ENCODE peak calls at places on chromosomes 2 and 18, in eight cellular contexts. R is T-helper 9 cell; K is activated CD4-positive, CD25-positive, alpha-beta regulatory T cell treated with anti-CD3 and anti-CD28 coated beads, Interleukin-2, amount 50 U/mL, for 72 hours; C is D341Med; J is activated CD4-positive, alpha-beta T cell treated with anti-CD3 and anti-CD28 coated beads for 36 hours; O is AG20443; Z is stimulated activated CD4-positive, alpha-beta T cell treated with anti-CD3 and anti-CD28 coated beads, Interleukin-1b, Interleukin-23, amount 100 ng/mL, for 48 hours; T is GM19239. S is an unnamed sample.

GRCh38 chr18:57002627-57003026 is 144.3 kb upstream of the BOD1L2 start:
- DNase-seq in R (no peak), K (no peak), C (no peak), J (no peak), O (no peak), Z (no peak), T (no peak), S (peak)

GRCh38 chr18:3002766-3003165 is 10.2 kb downstream of the LPIN2 start:
- DNase-seq in R (no peak), K (no peak), C (no peak), J (no peak), O (no peak), Z (no peak), T (no peak), S (no peak)

GRCh38 chr18:76452357-76452756 is 42.7 kb downstream of the ZNF516 start:
- DNase-seq in R (no peak), K (no peak), C (no peak), J (no peak), O (no peak), Z (no peak), T (no peak), S (no peak)

GRCh38 chr18:37450434-37451133 is 115.0 kb downstream of the CELF4 start:
- DNase-seq in R (no peak), K (no peak), C (no peak), J (no peak), O (no peak), Z (no peak), T (no peak), S (no peak)

GRCh38 chr2:135637456-135638087 is 104.1 kb upstream of the UBXN4 start:
- DNase-seq in R (no peak), K (no peak), C (no peak), J (peak), O (no peak), Z (no peak), T (no peak), S (no peak)

GRCh38 chr2:30903326-30903725 is 96.1 kb upstream of the CAPN13 start:
- DNase-seq in R (no peak), K (no peak), C (no peak), J (no peak), O (no peak), Z (no peak), T (no peak), S (no peak)

GRCh38 chr2:79660552-79660951 is 147.7 kb downstream of the CTNNA2 start:
- DNase-seq in R (no peak), K (no peak), C (no peak), J (no peak), O (no peak), Z (no peak), T (no peak), S (no peak)

GRCh38 chr2:85222792-85223191 is 89.6 kb downstream of the TCF7L1 start:
- DNase-seq in R (no peak), K (no peak), C (no peak), J (no peak), O (no peak), Z (no peak), T (no peak), S (no peak)

GRCh38 chr2:227888289-227888688 is 16.9 kb downstream of the DAW1 start:
- DNase-seq in R (no peak), K (no peak), C (no peak), J (no peak), O (peak), Z (no peak), T (no peak), S (peak)

GRCh38 chr2:65456074-65456473 is 23.7 kb upstream of the SPRED2 start:
- DNase-seq in R (no peak), K (no peak), C (no peak), J (no peak), O (peak), Z (no peak), T (no peak), S (no peak)

GRCh38 chr2:118723394-118723793 is 124.1 kb downstream of the EN1 start:
- DNase-seq in R (no peak), K (no peak), C (no peak), J (no peak), O (peak), Z (no peak), T (no peak), S (no peak)

GRCh38 chr2:11022874-11023273 is 111.1 kb downstream of the KCNF1 start:
- DNase-seq in R (no peak), K (no peak), C (no peak), J (no peak), O (no peak), Z (no peak), T (no peak), S (no peak)

GRCh38 chr2:232581725-232582124 is 31.2 kb downstream of the EIF4E2 start:
- DNase-seq in R (no peak), K (no peak), C (no peak), J (no peak), O (no peak), Z (no peak), T (peak), S (no peak)

GRCh38 chr2:205858781-205859478 is 176.6 kb downstream of the NRP2 start:
- DNase-seq in R (no peak), K (no peak), C (no peak), J (no peak), O (peak), Z (no peak), T (no peak), S (no peak)

GRCh38 chr2:144096531-144096930 is 423.4 kb downstream of the ZEB2 start:
- DNase-seq in R (no peak), K (no peak), C (no peak), J (no peak), O (no peak), Z (no peak), T (no peak), S (no peak)

GRCh38 chr2:219230201-219230540 is 565 bp downstream of the ANKZF1 start:
- DNase-seq in R (peak), K (peak), C (peak), J (peak), O (peak), Z (peak), T (no peak), S (no peak)

GRCh38 chr2:197707316-197708213 is 2.4 kb downstream of the MARS2 start:
- DNase-seq in R (no peak), K (no peak), C (peak), J (no peak), O (peak), Z (no peak), T (no peak), S (peak)

GRCh38 chr2:102048465-102048864 is 56.7 kb downstream of the IL1R2 start:
- DNase-seq in R (no peak), K (no peak), C (no peak), J (no peak), O (peak), Z (no peak), T (no peak), S (no peak)

GRCh38 chr2:55482186-55482945 is 37.2 kb upstream of the CFAP36 start:
- DNase-seq in R (no peak), K (no peak), C (peak), J (no peak), O (peak), Z (no peak), T (no peak), S (peak)

GRCh38 chr18:76451475-76452331 is 43.3 kb downstream of the ZNF516 start:
- DNase-seq in R (no peak), K (no peak), C (peak), J (no peak), O (peak), Z (no peak), T (no peak), S (peak)

GRCh38 chr18:76943542-76944339 is 121.4 kb downstream of the ZNF236 start:
- DNase-seq in R (no peak), K (no peak), C (no peak), J (no peak), O (peak), Z (no peak), T (no peak), S (no peak)

GRCh38 chr2:163681765-163682164 is 54.0 kb downstream of the FIGN start:
- DNase-seq in R (no peak), K (no peak), C (no peak), J (no peak), O (peak), Z (no peak), T (no peak), S (no peak)